ENCODE peak calls at places on chromosome 17, in eight cellular contexts. One of them, this sample, is unnamed. For H3K4me1, the result is how much of the 10 kb centered on the place peaks cover.

GRCh38 chr17:48442819-48443218 is 12.8 kb upstream of the SKAP1 start:
- DNase-seq in stomach: no peak
- DNase-seq in left ventricle myocardium inferior: no peak
- DNase-seq in GM23248: no peak
- DNase-seq in hepatocyte: no peak
- DNase-seq in tibial nerve: no peak
- DNase-seq in MM.1S: peak
- DNase-seq in GM23338: no peak
- DNase-seq in this sample: no peak

GRCh38 chr17:56289321-56289720 is 136.0 kb downstream of the ANKFN1 start:
- DNase-seq in hepatocyte: no peak
- DNase-seq in tibial nerve: no peak
- DNase-seq in stomach: no peak
- DNase-seq in MM.1S: no peak
- DNase-seq in left ventricle myocardium inferior: no peak
- DNase-seq in GM23248: peak
- DNase-seq in GM23338: no peak
- DNase-seq in this sample: no peak

GRCh38 chr17:18920911-18921441 is 31.0 kb upstream of the SLC5A10 start:
- DNase-seq in GM23248: peak
- DNase-seq in MM.1S: peak
- DNase-seq in hepatocyte: no peak
- DNase-seq in tibial nerve: no peak
- DNase-seq in GM23338: no peak
- DNase-seq in left ventricle myocardium inferior: no peak
- DNase-seq in stomach: no peak
- DNase-seq in this sample: no peak

GRCh38 chr17:43759836-43760235 is 1.2 kb upstream of the SOST start:
- DNase-seq in tibial nerve: no peak
- DNase-seq in stomach: no peak
- DNase-seq in GM23248: no peak
- DNase-seq in GM23338: no peak
- DNase-seq in hepatocyte: no peak
- DNase-seq in MM.1S: no peak
- DNase-seq in left ventricle myocardium inferior: no peak
- DNase-seq in this sample: no peak

GRCh38 chr17:7383742-7384488 is 3.0 kb downstream of the TNK1 start:
- DNase-seq in GM23338: peak
- DNase-seq in tibial nerve: no peak
- DNase-seq in left ventricle myocardium inferior: peak
- DNase-seq in hepatocyte: peak
- DNase-seq in stomach: peak
- DNase-seq in MM.1S: peak
- DNase-seq in GM23248: peak
- DNase-seq in this sample: peak

GRCh38 chr17:63332286-63332685 is 113.8 kb downstream of the CYB561 start:
- DNase-seq in stomach: no peak
- DNase-seq in tibial nerve: no peak
- DNase-seq in left ventricle myocardium inferior: no peak
- DNase-seq in GM23248: peak
- DNase-seq in GM23338: no peak
- DNase-seq in hepatocyte: no peak
- DNase-seq in MM.1S: no peak
- DNase-seq in this sample: no peak

GRCh38 chr17:47324224-47325020 is 667 bp downstream of the EFCAB13 start:
- DNase-seq in GM23248: peak
- DNase-seq in GM23338: peak
- DNase-seq in tibial nerve: peak
- DNase-seq in stomach: peak
- DNase-seq in left ventricle myocardium inferior: peak
- DNase-seq in MM.1S: no peak
- DNase-seq in hepatocyte: peak
- DNase-seq in this sample: peak

GRCh38 chr17:64236827-64237403 is 26.1 kb downstream of the TEX2 start:
- DNase-seq in GM23248: no peak
- DNase-seq in stomach: no peak
- DNase-seq in left ventricle myocardium inferior: no peak
- DNase-seq in hepatocyte: no peak
- DNase-seq in GM23338: peak
- DNase-seq in MM.1S: no peak
- DNase-seq in tibial nerve: no peak
- DNase-seq in this sample: no peak

GRCh38 chr17:78252701-78253635 is 21.5 kb downstream of the TMEM235 start:
- DNase-seq in left ventricle myocardium inferior: no peak
- DNase-seq in GM23248: peak
- DNase-seq in tibial nerve: no peak
- DNase-seq in stomach: no peak
- DNase-seq in hepatocyte: no peak
- DNase-seq in GM23338: no peak
- DNase-seq in MM.1S: peak
- DNase-seq in this sample: no peak

GRCh38 chr17:8151641-8152111 is 528 bp downstream of the PER1 start:
- DNase-seq in GM23248: peak
- DNase-seq in hepatocyte: peak
- DNase-seq in GM23338: peak
- DNase-seq in tibial nerve: peak
- DNase-seq in MM.1S: no peak
- DNase-seq in stomach: peak
- DNase-seq in left ventricle myocardium inferior: peak
- DNase-seq in this sample: peak

GRCh38 chr17:45794840-45795239 is 10.7 kb downstream of the CRHR1 start:
- DNase-seq in GM23248: peak
- DNase-seq in stomach: no peak
- DNase-seq in tibial nerve: no peak
- DNase-seq in left ventricle myocardium inferior: no peak
- DNase-seq in hepatocyte: no peak
- DNase-seq in MM.1S: no peak
- DNase-seq in GM23338: peak
- DNase-seq in this sample: no peak

GRCh38 chr17:27542841-27543463 is 86.7 kb downstream of the KSR1 start:
- DNase-seq in stomach: no peak
- DNase-seq in tibial nerve: no peak
- DNase-seq in left ventricle myocardium inferior: no peak
- DNase-seq in GM23338: no peak
- DNase-seq in MM.1S: no peak
- DNase-seq in GM23248: no peak
- DNase-seq in hepatocyte: no peak
- DNase-seq in this sample: no peak

GRCh38 chr17:7842380-7842949 is 8.4 kb downstream of the KDM6B start:
- DNase-seq in stomach: peak
- DNase-seq in left ventricle myocardium inferior: peak
- DNase-seq in MM.1S: peak
- DNase-seq in GM23338: no peak
- DNase-seq in hepatocyte: peak
- DNase-seq in tibial nerve: no peak
- DNase-seq in GM23248: peak
- DNase-seq in this sample: peak

GRCh38 chr17:34668206-34668605 is 88.8 kb downstream of the TMEM132E start:
- DNase-seq in MM.1S: no peak
- DNase-seq in stomach: no peak
- DNase-seq in GM23248: no peak
- DNase-seq in hepatocyte: no peak
- DNase-seq in left ventricle myocardium inferior: no peak
- DNase-seq in GM23338: no peak
- DNase-seq in tibial nerve: no peak
- DNase-seq in this sample: no peak

GRCh38 chr17:74466111-74466784 is at the start of gene CD300A:
- DNase-seq in MM.1S: no peak
- DNase-seq in GM23248: no peak
- DNase-seq in GM23338: peak
- DNase-seq in left ventricle myocardium inferior: peak
- DNase-seq in tibial nerve: peak
- DNase-seq in hepatocyte: no peak
- DNase-seq in stomach: peak
- DNase-seq in this sample: peak

GRCh38 chr17:57021226-57021940 is 43.5 kb downstream of the SCPEP1 start:
- DNase-seq in tibial nerve: no peak
- DNase-seq in stomach: peak
- DNase-seq in left ventricle myocardium inferior: no peak
- DNase-seq in GM23338: no peak
- DNase-seq in hepatocyte: no peak
- DNase-seq in GM23248: no peak
- DNase-seq in MM.1S: no peak
- DNase-seq in this sample: peak

GRCh38 chr17:55411463-55411855 is 10.2 kb downstream of the MMD start:
- DNase-seq in GM23338: no peak
- DNase-seq in stomach: no peak
- DNase-seq in tibial nerve: no peak
- DNase-seq in hepatocyte: no peak
- DNase-seq in GM23248: no peak
- DNase-seq in MM.1S: no peak
- DNase-seq in left ventricle myocardium inferior: no peak
- DNase-seq in this sample: no peak

GRCh38 chr17:39166437-39167335 is 725 bp upstream of the ARL5C start:
- DNase-seq in hepatocyte: no peak
- DNase-seq in GM23338: no peak
- DNase-seq in left ventricle myocardium inferior: no peak
- DNase-seq in MM.1S: no peak
- DNase-seq in GM23248: no peak
- DNase-seq in tibial nerve: no peak
- DNase-seq in stomach: no peak
- DNase-seq in this sample: no peak

GRCh38 chr17:80845863-80846671 is 145.6 kb upstream of the CHMP6 start:
- DNase-seq in hepatocyte: no peak
- DNase-seq in stomach: no peak
- DNase-seq in GM23338: no peak
- DNase-seq in left ventricle myocardium inferior: no peak
- DNase-seq in tibial nerve: no peak
- DNase-seq in MM.1S: peak
- DNase-seq in GM23248: no peak
- DNase-seq in this sample: peak

GRCh38 chr17:16516594-16517018 is 24.6 kb upstream of the LRRC75A start:
- DNase-seq in GM23248: peak
- DNase-seq in hepatocyte: peak
- DNase-seq in tibial nerve: no peak
- DNase-seq in GM23338: no peak
- DNase-seq in left ventricle myocardium inferior: no peak
- DNase-seq in stomach: no peak
- DNase-seq in MM.1S: no peak
- DNase-seq in this sample: no peak

DNA sequence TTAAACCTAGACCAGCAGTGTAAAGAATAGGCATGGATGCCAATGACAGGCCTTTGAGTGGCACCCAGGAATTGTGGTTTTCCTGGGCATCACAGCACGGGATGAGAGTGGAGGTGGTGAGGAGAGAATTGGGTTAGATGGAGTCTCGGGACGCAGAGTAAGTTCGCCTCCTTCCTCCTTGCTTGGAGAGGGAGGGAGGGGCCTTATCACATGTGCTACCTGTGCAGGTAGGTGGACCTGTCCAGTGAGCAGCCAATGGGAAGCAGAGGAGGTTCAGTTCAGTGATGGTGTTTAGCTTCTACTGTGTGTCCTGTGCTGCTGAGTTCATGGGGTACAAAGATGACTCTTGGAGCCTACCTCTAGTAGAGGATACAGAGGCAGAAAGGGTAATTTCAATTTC is 14.9 kb downstream of the YPEL2 start:
- DNase-seq in stomach: no peak
- DNase-seq in hepatocyte: no peak
- DNase-seq in GM23338: no peak
- DNase-seq in MM.1S: no peak
- DNase-seq in left ventricle myocardium inferior: no peak
- DNase-seq in tibial nerve: no peak
- DNase-seq in GM23248: no peak
- DNase-seq in this sample: no peak
- H3K4me1 ChIP-seq in stomach: half or more
- H3K4me1 ChIP-seq in hepatocyte: under half
- H3K4me1 ChIP-seq in GM23338: under half
- H3K4me1 ChIP-seq in MM.1S: under half
- H3K4me1 ChIP-seq in left ventricle myocardium inferior: half or more
- H3K4me1 ChIP-seq in tibial nerve: under half
- H3K4me1 ChIP-seq in GM23248: under half
- H3K4me1 ChIP-seq in this sample: half or more

GRCh38 chr17:68248886-68249872 is 1.3 kb downstream of the AMZ2 start:
- DNase-seq in left ventricle myocardium inferior: no peak
- DNase-seq in GM23248: peak
- DNase-seq in GM23338: no peak
- DNase-seq in stomach: no peak
- DNase-seq in hepatocyte: no peak
- DNase-seq in MM.1S: no peak
- DNase-seq in tibial nerve: no peak
- DNase-seq in this sample: no peak
- H3K4me3 ChIP-seq in left ventricle myocardium inferior: peak
- H3K4me3 ChIP-seq in GM23248: peak
- H3K4me3 ChIP-seq in GM23338: peak
- H3K4me3 ChIP-seq in stomach: no peak
- H3K4me3 ChIP-seq in hepatocyte: no peak
- H3K4me3 ChIP-seq in MM.1S: peak
- H3K4me3 ChIP-seq in tibial nerve: peak
- H3K4me3 ChIP-seq in this sample: peak

DNA sequence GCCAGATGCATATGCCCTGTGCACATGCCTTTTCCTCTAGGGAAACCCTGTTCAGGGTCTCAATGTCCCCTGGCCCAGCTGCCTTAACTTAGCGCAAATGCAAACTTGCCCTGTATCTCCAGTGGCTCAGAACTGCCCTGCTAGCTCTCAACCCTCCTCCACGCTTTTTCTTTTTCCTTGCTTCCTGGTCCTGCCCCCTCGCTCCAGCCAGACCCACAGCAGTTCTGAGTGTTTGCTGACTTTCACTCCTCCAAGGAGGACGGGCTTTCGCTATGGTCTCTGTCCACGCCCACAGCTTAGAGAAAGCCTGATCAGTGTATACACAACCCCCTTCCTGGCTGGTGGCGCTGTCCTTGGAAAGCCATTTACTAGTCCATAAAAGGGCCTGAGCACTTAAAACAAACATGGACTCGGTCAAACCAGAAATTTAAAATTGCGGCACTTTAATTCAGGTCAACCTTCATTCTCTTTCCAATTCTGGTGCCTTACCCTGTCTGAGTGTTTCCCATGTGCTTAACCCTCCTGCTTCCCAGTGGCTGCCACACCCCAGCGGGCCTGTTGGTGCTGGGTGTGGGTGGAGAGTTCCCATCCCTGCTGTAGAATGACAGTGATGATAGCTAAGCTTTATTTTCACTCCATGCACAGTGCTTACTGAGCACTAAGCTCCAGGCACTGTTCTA is 15.6 kb upstream of the TMEM98 start:
- DNase-seq in left ventricle myocardium inferior: peak
- DNase-seq in tibial nerve: no peak
- DNase-seq in GM23248: peak
- DNase-seq in MM.1S: no peak
- DNase-seq in hepatocyte: peak
- DNase-seq in GM23338: peak
- DNase-seq in stomach: peak
- DNase-seq in this sample: peak
- H3K27ac ChIP-seq in left ventricle myocardium inferior: peak
- H3K27ac ChIP-seq in tibial nerve: peak
- H3K27ac ChIP-seq in GM23248: peak
- H3K27ac ChIP-seq in MM.1S: no peak
- H3K27ac ChIP-seq in hepatocyte: peak
- H3K27ac ChIP-seq in GM23338: no peak
- H3K27ac ChIP-seq in stomach: peak
- H3K27ac ChIP-seq in this sample: peak

DNA sequence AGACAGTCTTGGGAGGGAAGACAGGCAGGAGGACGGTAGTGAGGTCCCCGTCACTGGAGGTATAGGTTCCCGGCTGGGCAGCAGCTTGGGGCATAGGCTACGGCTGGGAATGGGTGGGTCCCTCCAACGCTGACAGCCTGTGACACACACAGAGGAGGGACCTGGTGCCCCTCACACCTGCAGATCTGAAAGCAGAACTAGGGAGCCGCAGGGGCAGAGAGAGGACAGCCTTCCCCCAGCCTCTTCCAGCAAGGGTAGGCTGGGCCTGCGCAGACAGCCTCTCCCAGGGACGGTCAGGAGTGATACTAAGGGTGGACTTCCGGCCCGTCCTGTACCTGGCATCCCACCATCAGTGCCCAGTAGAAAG is 2.0 kb downstream of the P2RX1 start:
- DNase-seq in left ventricle myocardium inferior: no peak
- DNase-seq in GM23338: no peak
- DNase-seq in hepatocyte: no peak
- DNase-seq in GM23248: no peak
- DNase-seq in MM.1S: peak
- DNase-seq in stomach: peak
- DNase-seq in tibial nerve: no peak
- DNase-seq in this sample: no peak
- H3K4me1 ChIP-seq in left ventricle myocardium inferior: under half
- H3K4me1 ChIP-seq in GM23338: under half
- H3K4me1 ChIP-seq in hepatocyte: under half
- H3K4me1 ChIP-seq in GM23248: under half
- H3K4me1 ChIP-seq in MM.1S: under half
- H3K4me1 ChIP-seq in stomach: under half
- H3K4me1 ChIP-seq in tibial nerve: under half
- H3K4me1 ChIP-seq in this sample: under half

This sample was measured in lower lobe of right lung.